ENCODE peak calls at places on chromosome 18, in five cellular contexts. W is nucleus accumbens, Q is heart right ventricle, V is NCI-H1105, E is bronchial epithelial cell. I is an unnamed sample.

GRCh38 chr18:36341944-36342343 is 44.4 kb downstream of the FHOD3 start:
- DNase-seq in Q (no peak), V (no peak), E (no peak), W (no peak), I (no peak)

GRCh38 chr18:9987931-9988330 is 74.1 kb downstream of the VAPA start:
- DNase-seq in E (no peak), V (no peak), W (no peak), Q (no peak), I (no peak)

GRCh38 chr18:46338213-46338612 is 234.0 kb downstream of the HAUS1 start:
- DNase-seq in Q (no peak), W (no peak), V (no peak), E (no peak), I (no peak)

GRCh38 chr18:23528580-23529472 is 25.5 kb downstream of the RMC1 start:
- DNase-seq in Q (peak; percentile 41), V (no peak), E (no peak), W (no peak), I (no peak)

GRCh38 chr18:77068321-77068841 is 64.2 kb downstream of the MBP start:
- DNase-seq in W (no peak), V (no peak), E (peak; percentile 48), Q (no peak), I (no peak)

GRCh38 chr18:10304853-10305252 is 149.6 kb upstream of the APCDD1 start:
- DNase-seq in V (no peak), Q (no peak), W (no peak), E (peak; percentile 91), I (no peak)

GRCh38 chr18:68449292-68449691 is 265.6 kb downstream of the TMX3 start:
- DNase-seq in E (no peak), Q (no peak), W (no peak), V (no peak), I (no peak)

GRCh38 chr18:32722279-32722678 is 50.5 kb downstream of the KLHL14 start:
- DNase-seq in E (no peak), W (no peak), Q (no peak), V (no peak), I (no peak)

GRCh38 chr18:63155169-63155852 is 164.3 kb downstream of the BCL2 start:
- DNase-seq in V (peak; percentile 97), W (no peak), Q (peak; percentile 52), E (peak; percentile 53), I (peak; percentile 82)

GRCh38 chr18:56910967-56911366 is 235.9 kb upstream of the BOD1L2 start:
- DNase-seq in W (no peak), V (no peak), Q (no peak), E (no peak), I (no peak)

GRCh38 chr18:67612281-67612680 is 95.8 kb upstream of the DSEL start:
- DNase-seq in V (no peak), E (no peak), Q (no peak), W (no peak), I (no peak)